ENCODE peak calls at places on chromosomes 4 and X, in six cellular contexts. Q is astrocyte, K is hepatocyte, Y is neural progenitor cell, N is K562, R is ovary. I is an unnamed sample. For H3K27me3 and H3K9me3, the result is how much of the 10 kb centered on the place peaks cover.

GRCh38 chr4:172975651-172976229 is 192.9 kb upstream of the GALNT7 start:
- DNase-seq in Q (no peak), K (no peak), R (no peak), Y (peak), N (no peak), I (no peak)

GRCh38 chr4:123304151-123305021 is 92.2 kb upstream of the SPRY1 start:
- DNase-seq in Y (peak), Q (no peak), K (no peak), N (no peak), R (no peak), I (no peak)

GRCh38 chrX:24149346-24150050 is at the start of gene ZFX:
- DNase-seq in R (peak), K (peak), N (peak), Y (peak), Q (peak), I (peak)

GRCh38 chr4:48831532-48832015 is 686 bp downstream of the OCIAD1 start:
- DNase-seq in Q (no peak), Y (no peak), K (no peak), R (no peak), N (no peak), I (no peak)

GRCh38 chrX:31550169-31550568 is 478.3 kb upstream of the FTHL17 start:
- DNase-seq in Q (no peak), R (no peak), Y (no peak), N (no peak), K (no peak), I (no peak)

GRCh38 chr4:129545599-129546278 is 449.8 kb downstream of the C4orf33 start:
- DNase-seq in R (peak), K (peak), N (no peak), Y (peak), Q (peak), I (no peak)

GRCh38 chr4:121140712-121141111 is 23.4 kb downstream of the TNIP3 start:
- DNase-seq in R (no peak), Q (peak), K (no peak), N (no peak), Y (no peak), I (no peak)

GRCh38 chr4:2301806-2302205 is 39.9 kb upstream of the MXD4 start:
- DNase-seq in N (no peak), R (no peak), K (no peak), Y (no peak), Q (no peak), I (no peak)

GRCh38 chrX:105975382-105975781 is 63.1 kb downstream of the SERPINA7 start:
- DNase-seq in R (no peak), Q (no peak), K (peak), N (no peak), Y (peak), I (no peak)

GRCh38 chr4:184446132-184446531 is 28.2 kb downstream of the IRF2 start:
- DNase-seq in N (no peak), K (no peak), Y (no peak), Q (no peak), R (no peak), I (no peak)

DNA sequence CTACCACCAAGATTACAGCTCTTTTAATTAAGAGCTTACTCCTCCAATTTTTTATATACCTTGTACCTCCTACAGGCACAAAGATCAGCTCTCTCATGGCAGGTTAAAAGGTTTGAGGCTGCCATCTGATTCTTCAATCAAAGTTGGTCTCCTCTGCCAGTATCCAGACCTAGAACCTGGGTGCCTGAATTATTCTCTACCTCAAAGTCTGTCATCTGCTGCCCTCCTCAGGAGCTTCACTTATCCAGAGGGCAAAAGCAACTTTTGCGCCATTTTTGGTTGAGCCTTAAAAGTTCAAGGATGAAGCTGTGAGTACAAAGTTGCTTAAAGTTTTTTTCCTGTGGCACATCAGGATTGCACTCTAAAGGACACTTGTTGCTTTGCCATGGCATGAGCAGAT is 343.7 kb upstream of the PPP1R2C start:
- DNase-seq in R (no peak), Q (no peak), K (no peak), N (no peak), Y (peak), I (no peak)
- H3K27me3 ChIP-seq in R (under half), Q (under half), K (under half), N (under half), Y (under half), I (under half)

GRCh38 chr4:75891611-75892010 is 10.6 kb downstream of the PPEF2 start:
- DNase-seq in Y (no peak), N (no peak), K (no peak), Q (no peak), R (no peak), I (no peak)

GRCh38 chr4:75889537-75890199 is 12.6 kb downstream of the PPEF2 start:
- DNase-seq in Y (no peak), Q (no peak), K (no peak), R (no peak), N (no peak), I (no peak)

GRCh38 chr4:75895744-75896314 is 6.4 kb downstream of the PPEF2 start:
- DNase-seq in N (peak), Q (no peak), K (peak), R (no peak), Y (peak), I (no peak)

GRCh38 chr4:75892508-75892907 is 9.7 kb downstream of the PPEF2 start:
- DNase-seq in R (no peak), N (peak), K (no peak), Y (peak), Q (no peak), I (no peak)
- TF ChIP-seq CTCF in R (no peak), N (no peak), K (no peak), Y (peak), Q (peak), I (no peak)

DNA sequence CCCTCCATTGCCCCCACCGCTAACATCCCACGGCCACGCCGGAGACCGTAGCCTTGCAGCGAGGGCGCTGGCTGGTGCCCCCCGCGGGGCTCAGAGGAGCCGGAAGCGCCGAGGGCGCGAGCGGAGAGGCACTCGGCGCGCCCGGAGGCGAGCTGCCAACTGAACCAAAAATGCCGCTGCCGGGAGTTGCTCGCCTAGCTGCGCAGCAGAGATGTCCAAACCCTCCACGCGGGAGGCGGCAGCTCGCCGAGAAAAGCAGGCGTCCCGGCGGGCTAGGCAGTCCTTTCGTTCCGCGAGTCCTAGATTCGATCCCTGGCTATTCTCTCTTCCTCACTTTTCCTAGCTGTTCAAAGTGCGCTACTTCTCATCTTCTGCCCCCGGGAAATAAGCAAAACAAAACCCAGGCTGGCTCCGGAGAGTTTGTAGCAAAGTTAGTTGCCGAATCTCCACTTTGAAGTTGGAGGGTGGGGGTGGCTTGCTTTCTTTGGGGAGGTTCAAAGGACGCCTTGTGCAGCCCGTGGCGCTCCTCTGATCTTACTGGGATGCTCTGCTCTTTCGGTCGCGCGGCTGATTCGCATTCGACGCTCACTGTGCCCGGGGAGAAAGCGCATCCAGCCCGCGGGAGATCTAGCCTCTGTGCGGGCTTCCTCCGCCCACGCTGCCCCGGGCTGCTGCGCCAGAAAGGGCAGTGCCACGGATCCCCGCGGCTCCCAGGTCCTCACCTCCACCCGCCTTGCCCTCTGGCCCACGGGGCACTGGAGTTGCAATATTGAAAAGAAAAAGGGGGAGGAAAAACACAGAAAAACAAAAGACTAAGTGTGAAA is 677 bp downstream of the NKX6-1 start:
- DNase-seq in N (no peak), Q (peak), R (peak), Y (peak), K (peak), I (no peak)
- H3K9me3 ChIP-seq in N (under half), Q (under half), R (under half), Y (under half), K (under half), I (under half)

DNA sequence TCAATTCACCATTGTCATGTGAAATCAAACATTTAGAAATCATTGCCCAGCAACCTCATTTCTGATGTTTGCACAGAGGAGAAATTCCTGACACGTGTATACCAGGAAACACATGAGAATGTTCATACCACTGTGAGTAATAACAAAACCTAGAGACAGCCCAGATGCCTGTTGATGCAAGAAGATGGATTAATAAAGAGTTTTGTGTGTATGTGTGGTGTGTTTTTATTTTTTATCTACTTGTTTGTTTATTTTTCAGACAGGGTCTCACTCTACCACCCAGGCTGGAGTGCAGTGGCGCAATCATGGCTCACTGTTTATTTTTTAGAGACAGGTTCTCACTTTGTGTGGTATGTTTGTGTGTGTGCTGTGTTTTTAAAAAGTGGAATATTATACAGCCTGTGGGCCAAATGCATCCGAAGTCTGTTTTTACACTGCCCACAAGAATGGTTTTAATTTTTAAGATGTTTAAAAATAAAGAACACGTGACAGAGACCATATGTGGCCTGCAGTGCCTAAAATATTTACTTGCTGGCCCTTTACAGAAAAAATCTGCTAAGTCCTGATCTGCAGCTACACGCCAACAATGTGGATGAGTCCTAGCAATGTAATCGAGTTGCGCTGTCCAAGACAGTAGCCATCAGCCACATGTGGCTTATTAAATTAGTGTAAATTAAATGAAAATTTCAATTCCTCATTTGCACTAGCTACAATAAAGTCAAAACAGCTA is 39.2 kb downstream of the TXLNG start:
- DNase-seq in R (no peak), K (no peak), Y (no peak), N (no peak), Q (peak), I (no peak)
- H3K27me3 ChIP-seq in R (under half), K (under half), Y (under half), N (under half), Q (under half), I (under half)

GRCh38 chrX:116285506-116285905 is 115.0 kb downstream of the AGTR2 start:
- DNase-seq in N (no peak), Y (no peak), R (no peak), K (no peak), Q (peak), I (no peak)
- TF ChIP-seq CTCF in N (no peak), Y (no peak), R (no peak), K (no peak), Q (no peak), I (no peak)

GRCh38 chrX:153343674-153344073 is 9.7 kb downstream of the ZNF275 start:
- DNase-seq in Q (no peak), Y (no peak), K (no peak), N (no peak), R (no peak), I (no peak)
- H3K9me3 ChIP-seq in Q (under half), Y (under half), K (under half), N (under half), R (under half), I (under half)

GRCh38 chr4:82787342-82787741 is 11.3 kb downstream of the SCD5 start:
- DNase-seq in R (no peak), Y (no peak), K (no peak), N (no peak), Q (peak), I (no peak)
- H3K27me3 ChIP-seq in R (under half), Y (half or more), K (under half), N (under half), Q (under half), I (under half)

GRCh38 chr4:159398236-159398638 is 295.4 kb downstream of the RAPGEF2 start:
- DNase-seq in Y (no peak), Q (peak), K (no peak), R (no peak), N (no peak), I (no peak)
- TF ChIP-seq CTCF in Y (no peak), Q (no peak), K (no peak), R (no peak), N (no peak), I (no peak)

I was measured in CD8-positive, alpha-beta T cell.